ENCODE peak calls at places on chromosomes 3 and 15, in five cellular contexts. D is AG08395, L is NCI-H1092 treated with DMSO at 0.1 percent for 48 hours, K is NCI-H524 treated with DMSO at 0.1 percent for 48 hours, U is glomerular endothelial cell. Q is an unnamed sample.
A peak's percentile ranks its signal among the peaks of the same experiment; 100 is the strongest.

GRCh38 chr3:53028641-53029040 is 17.2 kb downstream of the SFMBT1 start:
- DNase-seq in D (no peak), L (no peak), K (no peak), U (no peak), Q (no peak)

GRCh38 chr15:60795889-60796288 is 316.9 kb upstream of the ICE2 start:
- DNase-seq in D (no peak), L (no peak), K (no peak), U (no peak), Q (no peak)

GRCh38 chr3:128316456-128316855 is 150.2 kb downstream of the DNAJB8 start:
- DNase-seq in D (peak; percentile 47), L (no peak), K (no peak), U (no peak), Q (no peak)

GRCh38 chr3:151146071-151146730 is 56.8 kb downstream of the GPR171 start:
- DNase-seq in D (peak; percentile 81), L (peak; percentile 77), K (peak; percentile 53), U (peak; percentile 68), Q (peak; percentile 43)

GRCh38 chr15:84151205-84151931 is 84.2 kb upstream of the GOLGA6L4 start:
- DNase-seq in D (no peak), L (no peak), K (no peak), U (no peak), Q (no peak)

GRCh38 chr3:177286034-177286433 is 88.8 kb upstream of the TBL1XR1 start:
- DNase-seq in D (no peak), L (no peak), K (no peak), U (no peak), Q (no peak)

GRCh38 chr15:85583404-85584390 is 203.3 kb downstream of the AKAP13 start:
- DNase-seq in D (peak; percentile 52), L (no peak), K (no peak), U (no peak), Q (no peak)

GRCh38 chr3:112333002-112333385 is at the start of gene CD200:
- DNase-seq in D (no peak), L (peak; percentile 87), K (peak; percentile 26), U (no peak), Q (no peak)

GRCh38 chr15:73283341-73283962 is 85.3 kb downstream of the HCN4 start:
- DNase-seq in D (no peak), L (no peak), K (no peak), U (no peak), Q (no peak)

GRCh38 chr15:57385923-57386390 is 9.7 kb downstream of the CGNL1 start:
- DNase-seq in D (no peak), L (no peak), K (no peak), U (no peak), Q (no peak)

GRCh38 chr3:119240101-119240581 is 537 bp downstream of the B4GALT4 start:
- DNase-seq in D (no peak), L (peak; percentile 53), K (no peak), U (no peak), Q (peak; percentile 19)

GRCh38 chr3:195763843-195764825 is 43.4 kb downstream of the MUC20 start:
- DNase-seq in D (no peak), L (no peak), K (no peak), U (no peak), Q (no peak)

GRCh38 chr3:171306631-171307030 is 153.6 kb downstream of the TNIK start:
- DNase-seq in D (peak; percentile 82), L (peak; percentile 13), K (no peak), U (peak; percentile 61), Q (no peak)

GRCh38 chr15:34362047-34362773 is 4.8 kb downstream of the LPCAT4 start:
- DNase-seq in D (no peak), L (no peak), K (no peak), U (no peak), Q (no peak)

GRCh38 chr3:105274958-105275357 is 91.8 kb upstream of the ALCAM start:
- DNase-seq in D (peak; percentile 10), L (no peak), K (no peak), U (no peak), Q (no peak)

GRCh38 chr3:139227165-139227564 is 116.7 kb upstream of the MRPS22 start:
- DNase-seq in D (no peak), L (no peak), K (peak; percentile 16), U (no peak), Q (no peak)

GRCh38 chr3:99678023-99678422 is 39.6 kb downstream of the COL8A1 start:
- DNase-seq in D (peak; percentile 71), L (no peak), K (no peak), U (no peak), Q (no peak)

GRCh38 chr15:75089781-75090734 is 66.7 kb downstream of the PPCDC start:
- DNase-seq in D (no peak), L (no peak), K (no peak), U (peak; percentile 94), Q (no peak)

GRCh38 chr3:128548426-128549282 is 55.7 kb upstream of the GATA2 start:
- DNase-seq in D (no peak), L (no peak), K (no peak), U (no peak), Q (peak; percentile 84)

GRCh38 chr15:75203017-75203907 is 1.6 kb downstream of the C15orf39 start:
- DNase-seq in D (no peak), L (no peak), K (no peak), U (no peak), Q (no peak)

GRCh38 chr3:94004301-94004910 is 24.0 kb downstream of the STX19 start:
- DNase-seq in D (peak; percentile 68), L (peak; percentile 23), K (no peak), U (peak; percentile 55), Q (peak; percentile 49)

GRCh38 chr3:66303556-66303955 is 82.8 kb downstream of the SLC25A26 start:
- DNase-seq in D (no peak), L (no peak), K (no peak), U (no peak), Q (no peak)

GRCh38 chr3:171640520-171641412 is 169.5 kb downstream of the PLD1 start:
- DNase-seq in D (no peak), L (no peak), K (no peak), U (no peak), Q (peak; percentile 32)

GRCh38 chr3:102079809-102080197 is 230.5 kb downstream of the NFKBIZ start:
- DNase-seq in D (no peak), L (no peak), K (no peak), U (no peak), Q (no peak)

GRCh38 chr3:129023909-129024308 is 22.8 kb downstream of the EFCC1 start:
- DNase-seq in D (no peak), L (peak; percentile 18), K (no peak), U (no peak), Q (peak; percentile 28)

GRCh38 chr15:63371297-63371918 is 10.2 kb downstream of the CA12 start:
- DNase-seq in D (peak; percentile 78), L (no peak), K (no peak), U (no peak), Q (no peak)

GRCh38 chr3:98903705-98904481 is 2.4 kb upstream of the DCBLD2 start:
- DNase-seq in D (no peak), L (no peak), K (no peak), U (no peak), Q (no peak)

GRCh38 chr15:74863239-74864056 is 9.7 kb downstream of the SCAMP2 start:
- DNase-seq in D (peak; percentile 24), L (no peak), K (no peak), U (no peak), Q (no peak)

GRCh38 chr15:77032647-77033416 is 37.9 kb downstream of the PSTPIP1 start:
- DNase-seq in D (no peak), L (no peak), K (no peak), U (no peak), Q (no peak)

GRCh38 chr3:58271901-58272501 is 34.0 kb upstream of the RPP14 start:
- DNase-seq in D (peak; percentile 97), L (no peak), K (no peak), U (peak; percentile 57), Q (no peak)

GRCh38 chr3:39414421-39414907 is 7.9 kb downstream of the RPSA start:
- DNase-seq in D (no peak), L (no peak), K (no peak), U (no peak), Q (no peak)

GRCh38 chr3:148902173-148902791 is 37.2 kb downstream of the CPA3 start:
- DNase-seq in D (peak; percentile 57), L (no peak), K (no peak), U (no peak), Q (no peak)

GRCh38 chr3:27423463-27423862 is 54.3 kb upstream of the NEK10 start:
- DNase-seq in D (peak; percentile 65), L (no peak), K (no peak), U (no peak), Q (no peak)

GRCh38 chr3:115804722-115805121 is 181.4 kb downstream of the GAP43 start:
- DNase-seq in D (peak; percentile 70), L (no peak), K (no peak), U (no peak), Q (no peak)

Q was measured in K562.